ENCODE peak calls at places on chromosome 3, in eight cellular contexts. One of them, this sample, is unnamed.

GRCh38 chr3:8338424-8338823 is 163.2 kb upstream of the LMCD1 start:
- DNase-seq in fibroblast of mammary gland: no peak
- DNase-seq in CD8-positive, alpha-beta memory T cell: no peak
- DNase-seq in CD4-positive, alpha-beta memory T cell: no peak
- DNase-seq in AG04449: no peak
- DNase-seq in heart left ventricle: no peak
- DNase-seq in bronchial epithelial cell: no peak
- DNase-seq in tibial artery: no peak
- DNase-seq in this sample: no peak

GRCh38 chr3:151198849-151199248 is 4.2 kb downstream of the GPR171 start:
- DNase-seq in tibial artery: no peak
- DNase-seq in AG04449: no peak
- DNase-seq in heart left ventricle: no peak
- DNase-seq in CD8-positive, alpha-beta memory T cell: no peak
- DNase-seq in fibroblast of mammary gland: no peak
- DNase-seq in CD4-positive, alpha-beta memory T cell: no peak
- DNase-seq in bronchial epithelial cell: no peak
- DNase-seq in this sample: no peak

GRCh38 chr3:38397320-38397719 is 50.7 kb downstream of the XYLB start:
- DNase-seq in fibroblast of mammary gland: peak
- DNase-seq in heart left ventricle: peak
- DNase-seq in AG04449: no peak
- DNase-seq in bronchial epithelial cell: peak
- DNase-seq in CD8-positive, alpha-beta memory T cell: no peak
- DNase-seq in tibial artery: no peak
- DNase-seq in CD4-positive, alpha-beta memory T cell: no peak
- DNase-seq in this sample: no peak

GRCh38 chr3:132721479-132722164 is 587 bp downstream of the NPHP3 start:
- DNase-seq in CD8-positive, alpha-beta memory T cell: peak
- DNase-seq in bronchial epithelial cell: peak
- DNase-seq in CD4-positive, alpha-beta memory T cell: no peak
- DNase-seq in tibial artery: peak
- DNase-seq in heart left ventricle: peak
- DNase-seq in AG04449: no peak
- DNase-seq in fibroblast of mammary gland: peak
- DNase-seq in this sample: no peak

GRCh38 chr3:186003610-186004009 is 65.8 kb upstream of the TRA2B start:
- DNase-seq in fibroblast of mammary gland: no peak
- DNase-seq in heart left ventricle: no peak
- DNase-seq in CD4-positive, alpha-beta memory T cell: no peak
- DNase-seq in CD8-positive, alpha-beta memory T cell: no peak
- DNase-seq in bronchial epithelial cell: no peak
- DNase-seq in tibial artery: no peak
- DNase-seq in AG04449: no peak
- DNase-seq in this sample: no peak

GRCh38 chr3:183818706-183819624 is 6.4 kb downstream of the MAP6D1 start:
- DNase-seq in bronchial epithelial cell: no peak
- DNase-seq in heart left ventricle: no peak
- DNase-seq in tibial artery: no peak
- DNase-seq in CD4-positive, alpha-beta memory T cell: no peak
- DNase-seq in AG04449: no peak
- DNase-seq in fibroblast of mammary gland: no peak
- DNase-seq in CD8-positive, alpha-beta memory T cell: no peak
- DNase-seq in this sample: no peak

GRCh38 chr3:29531611-29532150 is 250.8 kb downstream of the RBMS3 start:
- DNase-seq in tibial artery: no peak
- DNase-seq in AG04449: no peak
- DNase-seq in heart left ventricle: no peak
- DNase-seq in CD8-positive, alpha-beta memory T cell: no peak
- DNase-seq in bronchial epithelial cell: no peak
- DNase-seq in CD4-positive, alpha-beta memory T cell: no peak
- DNase-seq in fibroblast of mammary gland: no peak
- DNase-seq in this sample: no peak

GRCh38 chr3:197599089-197599765 is 43.5 kb upstream of the BDH1 start:
- DNase-seq in bronchial epithelial cell: peak
- DNase-seq in fibroblast of mammary gland: peak
- DNase-seq in CD8-positive, alpha-beta memory T cell: peak
- DNase-seq in CD4-positive, alpha-beta memory T cell: peak
- DNase-seq in AG04449: no peak
- DNase-seq in heart left ventricle: peak
- DNase-seq in tibial artery: peak
- DNase-seq in this sample: peak

GRCh38 chr3:87359807-87360206 is 83.4 kb upstream of the POU1F1 start:
- DNase-seq in CD8-positive, alpha-beta memory T cell: no peak
- DNase-seq in fibroblast of mammary gland: no peak
- DNase-seq in AG04449: no peak
- DNase-seq in bronchial epithelial cell: peak
- DNase-seq in heart left ventricle: no peak
- DNase-seq in CD4-positive, alpha-beta memory T cell: no peak
- DNase-seq in tibial artery: no peak
- DNase-seq in this sample: no peak

GRCh38 chr3:38207262-38208003 is 42.1 kb downstream of the OXSR1 start:
- DNase-seq in AG04449: no peak
- DNase-seq in heart left ventricle: no peak
- DNase-seq in tibial artery: no peak
- DNase-seq in CD8-positive, alpha-beta memory T cell: no peak
- DNase-seq in CD4-positive, alpha-beta memory T cell: no peak
- DNase-seq in fibroblast of mammary gland: no peak
- DNase-seq in bronchial epithelial cell: no peak
- DNase-seq in this sample: no peak

GRCh38 chr3:98536456-98537017 is 4.8 kb downstream of the GPR15 start:
- DNase-seq in CD4-positive, alpha-beta memory T cell: no peak
- DNase-seq in bronchial epithelial cell: peak
- DNase-seq in tibial artery: no peak
- DNase-seq in heart left ventricle: no peak
- DNase-seq in fibroblast of mammary gland: no peak
- DNase-seq in CD8-positive, alpha-beta memory T cell: no peak
- DNase-seq in AG04449: no peak
- DNase-seq in this sample: no peak

GRCh38 chr3:133644768-133645167 is 17.0 kb downstream of the TOPBP1 start:
- DNase-seq in AG04449: peak
- DNase-seq in CD4-positive, alpha-beta memory T cell: no peak
- DNase-seq in CD8-positive, alpha-beta memory T cell: no peak
- DNase-seq in bronchial epithelial cell: peak
- DNase-seq in tibial artery: no peak
- DNase-seq in heart left ventricle: no peak
- DNase-seq in fibroblast of mammary gland: peak
- DNase-seq in this sample: no peak

GRCh38 chr3:173690542-173690941 is 293.0 kb downstream of the NLGN1 start:
- DNase-seq in fibroblast of mammary gland: peak
- DNase-seq in AG04449: no peak
- DNase-seq in tibial artery: no peak
- DNase-seq in CD4-positive, alpha-beta memory T cell: no peak
- DNase-seq in bronchial epithelial cell: peak
- DNase-seq in CD8-positive, alpha-beta memory T cell: no peak
- DNase-seq in heart left ventricle: no peak
- DNase-seq in this sample: no peak

GRCh38 chr3:46892285-46893145 is 15.0 kb downstream of the PTH1R start:
- DNase-seq in tibial artery: peak
- DNase-seq in CD4-positive, alpha-beta memory T cell: no peak
- DNase-seq in heart left ventricle: peak
- DNase-seq in fibroblast of mammary gland: peak
- DNase-seq in AG04449: no peak
- DNase-seq in bronchial epithelial cell: peak
- DNase-seq in CD8-positive, alpha-beta memory T cell: no peak
- DNase-seq in this sample: no peak

GRCh38 chr3:39126532-39127071 is 19.1 kb downstream of the TTC21A start:
- DNase-seq in bronchial epithelial cell: peak
- DNase-seq in CD8-positive, alpha-beta memory T cell: no peak
- DNase-seq in heart left ventricle: peak
- DNase-seq in tibial artery: no peak
- DNase-seq in AG04449: no peak
- DNase-seq in CD4-positive, alpha-beta memory T cell: no peak
- DNase-seq in fibroblast of mammary gland: peak
- DNase-seq in this sample: peak

GRCh38 chr3:47850062-47850802 is 47.3 kb downstream of the DHX30 start:
- DNase-seq in tibial artery: no peak
- DNase-seq in bronchial epithelial cell: no peak
- DNase-seq in CD8-positive, alpha-beta memory T cell: no peak
- DNase-seq in heart left ventricle: no peak
- DNase-seq in CD4-positive, alpha-beta memory T cell: no peak
- DNase-seq in fibroblast of mammary gland: peak
- DNase-seq in AG04449: no peak
- DNase-seq in this sample: no peak

GRCh38 chr3:4746241-4746958 is 232.8 kb upstream of the BHLHE40 start:
- DNase-seq in bronchial epithelial cell: no peak
- DNase-seq in fibroblast of mammary gland: peak
- DNase-seq in AG04449: no peak
- DNase-seq in CD8-positive, alpha-beta memory T cell: no peak
- DNase-seq in heart left ventricle: peak
- DNase-seq in tibial artery: no peak
- DNase-seq in CD4-positive, alpha-beta memory T cell: no peak
- DNase-seq in this sample: no peak

GRCh38 chr3:141486416-141486734 is 452 bp upstream of the RASA2 start:
- DNase-seq in fibroblast of mammary gland: no peak
- DNase-seq in bronchial epithelial cell: peak
- DNase-seq in AG04449: no peak
- DNase-seq in heart left ventricle: no peak
- DNase-seq in CD8-positive, alpha-beta memory T cell: no peak
- DNase-seq in tibial artery: peak
- DNase-seq in CD4-positive, alpha-beta memory T cell: no peak
- DNase-seq in this sample: no peak

GRCh38 chr3:5264093-5264610 is 76.6 kb downstream of the EDEM1 start:
- DNase-seq in bronchial epithelial cell: no peak
- DNase-seq in CD8-positive, alpha-beta memory T cell: no peak
- DNase-seq in CD4-positive, alpha-beta memory T cell: no peak
- DNase-seq in tibial artery: no peak
- DNase-seq in AG04449: peak
- DNase-seq in heart left ventricle: no peak
- DNase-seq in fibroblast of mammary gland: no peak
- DNase-seq in this sample: no peak

GRCh38 chr3:15979900-15980299 is 182.1 kb upstream of the ANKRD28 start:
- DNase-seq in CD4-positive, alpha-beta memory T cell: no peak
- DNase-seq in fibroblast of mammary gland: no peak
- DNase-seq in AG04449: no peak
- DNase-seq in heart left ventricle: no peak
- DNase-seq in CD8-positive, alpha-beta memory T cell: no peak
- DNase-seq in tibial artery: no peak
- DNase-seq in bronchial epithelial cell: no peak
- DNase-seq in this sample: no peak

GRCh38 chr3:15983693-15984092 is 185.9 kb upstream of the ANKRD28 start:
- DNase-seq in CD8-positive, alpha-beta memory T cell: no peak
- DNase-seq in heart left ventricle: no peak
- DNase-seq in tibial artery: no peak
- DNase-seq in fibroblast of mammary gland: no peak
- DNase-seq in bronchial epithelial cell: no peak
- DNase-seq in AG04449: no peak
- DNase-seq in CD4-positive, alpha-beta memory T cell: no peak
- DNase-seq in this sample: no peak

GRCh38 chr3:15982243-15982642 is 184.5 kb upstream of the ANKRD28 start:
- DNase-seq in bronchial epithelial cell: no peak
- DNase-seq in fibroblast of mammary gland: no peak
- DNase-seq in heart left ventricle: no peak
- DNase-seq in CD8-positive, alpha-beta memory T cell: no peak
- DNase-seq in tibial artery: no peak
- DNase-seq in AG04449: no peak
- DNase-seq in CD4-positive, alpha-beta memory T cell: no peak
- DNase-seq in this sample: no peak

GRCh38 chr3:15982667-15983145 is 184.9 kb upstream of the ANKRD28 start:
- DNase-seq in fibroblast of mammary gland: peak
- DNase-seq in bronchial epithelial cell: peak
- DNase-seq in heart left ventricle: peak
- DNase-seq in CD8-positive, alpha-beta memory T cell: no peak
- DNase-seq in AG04449: peak
- DNase-seq in tibial artery: no peak
- DNase-seq in CD4-positive, alpha-beta memory T cell: no peak
- DNase-seq in this sample: no peak

DNA sequence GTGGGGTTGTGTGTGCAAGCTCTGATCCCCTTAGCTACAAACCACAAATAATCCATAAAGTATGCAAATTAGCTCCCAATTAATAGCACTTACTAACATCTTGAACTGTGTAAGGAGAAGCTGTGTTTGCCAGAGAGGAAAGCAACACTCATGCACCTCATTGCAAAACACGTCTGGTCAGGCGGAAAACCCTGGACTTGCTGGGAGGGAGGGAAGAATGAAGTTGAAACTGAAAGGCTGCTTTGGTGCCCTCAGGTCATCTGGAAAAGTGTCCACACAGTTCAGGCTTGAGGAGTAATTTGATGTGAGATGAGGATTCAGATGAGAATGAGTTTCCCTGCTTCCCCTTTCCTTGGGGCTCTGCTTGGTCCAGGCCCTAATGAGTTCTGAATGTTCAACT is 185.5 kb upstream of the ANKRD28 start:
- DNase-seq in CD4-positive, alpha-beta memory T cell: no peak
- DNase-seq in tibial artery: no peak
- DNase-seq in bronchial epithelial cell: peak
- DNase-seq in fibroblast of mammary gland: peak
- DNase-seq in AG04449: peak
- DNase-seq in heart left ventricle: no peak
- DNase-seq in CD8-positive, alpha-beta memory T cell: no peak
- DNase-seq in this sample: no peak
- H3K4me3 ChIP-seq in CD4-positive, alpha-beta memory T cell: no peak
- H3K4me3 ChIP-seq in tibial artery: no peak
- H3K4me3 ChIP-seq in bronchial epithelial cell: no peak
- H3K4me3 ChIP-seq in fibroblast of mammary gland: no peak
- H3K4me3 ChIP-seq in AG04449: peak
- H3K4me3 ChIP-seq in heart left ventricle: no peak
- H3K4me3 ChIP-seq in CD8-positive, alpha-beta memory T cell: no peak
- H3K4me3 ChIP-seq in this sample: no peak

DNA sequence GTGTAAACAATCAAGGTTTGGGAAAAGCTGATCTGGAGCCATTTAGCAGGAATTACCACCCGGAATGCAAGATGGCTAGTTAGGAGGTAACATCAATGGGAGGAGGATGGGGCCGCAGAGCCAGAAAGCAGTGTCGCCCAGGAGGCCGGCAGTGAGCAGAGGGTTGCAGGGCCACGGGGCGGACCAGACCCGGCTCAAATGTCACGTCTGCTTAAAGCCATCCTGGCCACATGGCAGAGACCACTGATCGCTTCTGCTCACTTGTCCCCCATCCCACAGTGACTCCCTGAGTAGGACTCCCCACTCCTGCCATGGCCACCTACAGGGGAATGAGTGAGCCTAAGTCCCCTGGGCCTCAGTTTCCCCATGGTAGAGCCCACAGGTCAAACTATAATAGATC is 18.2 kb downstream of the MGLL start:
- DNase-seq in bronchial epithelial cell: no peak
- DNase-seq in fibroblast of mammary gland: no peak
- DNase-seq in CD4-positive, alpha-beta memory T cell: no peak
- DNase-seq in heart left ventricle: no peak
- DNase-seq in AG04449: no peak
- DNase-seq in CD8-positive, alpha-beta memory T cell: no peak
- DNase-seq in tibial artery: no peak
- DNase-seq in this sample: no peak
- H3K4me3 ChIP-seq in bronchial epithelial cell: no peak
- H3K4me3 ChIP-seq in fibroblast of mammary gland: no peak
- H3K4me3 ChIP-seq in CD4-positive, alpha-beta memory T cell: no peak
- H3K4me3 ChIP-seq in heart left ventricle: no peak
- H3K4me3 ChIP-seq in AG04449: no peak
- H3K4me3 ChIP-seq in CD8-positive, alpha-beta memory T cell: no peak
- H3K4me3 ChIP-seq in tibial artery: no peak
- H3K4me3 ChIP-seq in this sample: no peak

GRCh38 chr3:27719306-27720003 is 2.7 kb downstream of the EOMES start:
- DNase-seq in tibial artery: no peak
- DNase-seq in fibroblast of mammary gland: no peak
- DNase-seq in heart left ventricle: no peak
- DNase-seq in AG04449: no peak
- DNase-seq in bronchial epithelial cell: no peak
- DNase-seq in CD4-positive, alpha-beta memory T cell: no peak
- DNase-seq in CD8-positive, alpha-beta memory T cell: no peak
- DNase-seq in this sample: no peak
- H3K4me3 ChIP-seq in tibial artery: no peak
- H3K4me3 ChIP-seq in fibroblast of mammary gland: no peak
- H3K4me3 ChIP-seq in heart left ventricle: no peak
- H3K4me3 ChIP-seq in AG04449: no peak
- H3K4me3 ChIP-seq in bronchial epithelial cell: no peak
- H3K4me3 ChIP-seq in CD4-positive, alpha-beta memory T cell: no peak
- H3K4me3 ChIP-seq in CD8-positive, alpha-beta memory T cell: peak
- H3K4me3 ChIP-seq in this sample: no peak

GRCh38 chr3:49906004-49906860 is 2.6 kb upstream of the MST1R start:
- DNase-seq in tibial artery: peak
- DNase-seq in CD4-positive, alpha-beta memory T cell: peak
- DNase-seq in AG04449: no peak
- DNase-seq in bronchial epithelial cell: peak
- DNase-seq in CD8-positive, alpha-beta memory T cell: peak
- DNase-seq in heart left ventricle: peak
- DNase-seq in fibroblast of mammary gland: peak
- DNase-seq in this sample: peak
- H3K4me3 ChIP-seq in tibial artery: peak
- H3K4me3 ChIP-seq in CD4-positive, alpha-beta memory T cell: no peak
- H3K4me3 ChIP-seq in AG04449: peak
- H3K4me3 ChIP-seq in bronchial epithelial cell: peak
- H3K4me3 ChIP-seq in CD8-positive, alpha-beta memory T cell: peak
- H3K4me3 ChIP-seq in heart left ventricle: no peak
- H3K4me3 ChIP-seq in fibroblast of mammary gland: no peak
- H3K4me3 ChIP-seq in this sample: peak